ENCODE peak calls at places on chromosome 14, in five cellular contexts. K is effector memory CD4-positive, alpha-beta T cell; I is CD8-positive, alpha-beta T cell; G is HCT116; J is aorta. U is an unnamed sample.

GRCh38 chr14:23066368-23066767 is 9.0 kb upstream of the CDH24 start:
- DNase-seq in K (no peak), I (no peak), G (no peak), J (no peak), U (no peak)

GRCh38 chr14:29462271-29462670 is 465.4 kb downstream of the PRKD1 start:
- DNase-seq in K (no peak), I (no peak), G (no peak), J (no peak), U (no peak)

GRCh38 chr14:22556021-22556989 is 32.7 kb downstream of the DAD1 start:
- DNase-seq in K (peak; percentile 99), I (peak; percentile 93), G (no peak), J (peak; percentile 79), U (peak; percentile 89)

GRCh38 chr14:34241185-34241711 is 220.8 kb downstream of the SPTSSA start:
- DNase-seq in K (no peak), I (no peak), G (no peak), J (no peak), U (no peak)

GRCh38 chr14:68424443-68425172 is 368.3 kb downstream of the ZFP36L1 start:
- DNase-seq in K (no peak), I (no peak), G (no peak), J (no peak), U (no peak)

GRCh38 chr14:20302042-20302761 is 3.5 kb downstream of the TTC5 start:
- DNase-seq in K (no peak), I (no peak), G (no peak), J (no peak), U (no peak)

GRCh38 chr14:95295600-95296376 is 23.9 kb downstream of the CLMN start:
- DNase-seq in K (no peak), I (no peak), G (no peak), J (no peak), U (no peak)

GRCh38 chr14:68856572-68856971 is 63.7 kb upstream of the ZFP36L1 start:
- DNase-seq in K (no peak), I (no peak), G (no peak), J (no peak), U (no peak)

GRCh38 chr14:78701246-78701645 is 531.1 kb downstream of the NRXN3 start:
- DNase-seq in K (no peak), I (no peak), G (no peak), J (no peak), U (no peak)

GRCh38 chr14:22521449-22522239 is 67.4 kb downstream of the DAD1 start:
- DNase-seq in K (no peak), I (no peak), G (no peak), J (no peak), U (no peak)

GRCh38 chr14:77505031-77505430 is 6.4 kb upstream of the ISM2 start:
- DNase-seq in K (no peak), I (no peak), G (no peak), J (no peak), U (no peak)

GRCh38 chr14:59009967-59010366 is 178.5 kb upstream of the DAAM1 start:
- DNase-seq in K (no peak), I (no peak), G (no peak), J (no peak), U (no peak)

GRCh38 chr14:34750670-34751069 is 36.3 kb upstream of the CFL2 start:
- DNase-seq in K (no peak), I (no peak), G (no peak), J (no peak), U (no peak)

GRCh38 chr14:103228076-103228806 is 105.0 kb downstream of the TNFAIP2 start:
- DNase-seq in K (no peak), I (no peak), G (no peak), J (no peak), U (no peak)

GRCh38 chr14:58637391-58638230 is at the start of gene DACT1:
- DNase-seq in K (no peak), I (no peak), G (no peak), J (peak; percentile 87), U (no peak)

GRCh38 chr14:69129264-69129880 is 23.5 kb downstream of the DCAF5 start:
- DNase-seq in K (peak; percentile 60), I (peak; percentile 46), G (peak; percentile 52), J (peak; percentile 79), U (peak; percentile 36)

GRCh38 chr14:98906123-98906995 is 365.6 kb downstream of the BCL11B start:
- DNase-seq in K (no peak), I (no peak), G (peak; percentile 33), J (no peak), U (no peak)

GRCh38 chr14:95097385-95097784 is 59.9 kb downstream of the DICER1 start:
- DNase-seq in K (no peak), I (no peak), G (no peak), J (no peak), U (no peak)

GRCh38 chr14:99754141-99755067 is 38.8 kb upstream of the EML1 start:
- DNase-seq in K (no peak), I (no peak), G (no peak), J (peak; percentile 63), U (no peak)

GRCh38 chr14:43204816-43205215 is 1302.3 kb downstream of the FSCB start:
- DNase-seq in K (no peak), I (no peak), G (no peak), J (no peak), U (no peak)

GRCh38 chr14:89214221-89214965 is 202.6 kb downstream of the FOXN3 start:
- DNase-seq in K (no peak), I (no peak), G (no peak), J (peak; percentile 86), U (no peak)

GRCh38 chr14:75497191-75497590 is 25.1 kb upstream of the BATF start:
- DNase-seq in K (no peak), I (no peak), G (no peak), J (no peak), U (no peak)

GRCh38 chr14:37970696-37971095 is 237.0 kb upstream of the SSTR1 start:
- DNase-seq in K (no peak), I (no peak), G (no peak), J (no peak), U (no peak)

GRCh38 chr14:32657081-32657480 is 281.6 kb upstream of the NPAS3 start:
- DNase-seq in K (no peak), I (no peak), G (no peak), J (peak; percentile 65), U (no peak)

GRCh38 chr14:102580552-102581110 is 11.8 kb upstream of the RCOR1 start:
- DNase-seq in K (no peak), I (no peak), G (no peak), J (no peak), U (no peak)

GRCh38 chr14:74945261-74945851 is 10.0 kb downstream of the PGF start:
- DNase-seq in K (no peak), I (no peak), G (peak; percentile 27), J (peak; percentile 58), U (no peak)

GRCh38 chr14:95432152-95433093 is 84.0 kb downstream of the SYNE3 start:
- DNase-seq in K (no peak), I (no peak), G (no peak), J (peak; percentile 44), U (no peak)

GRCh38 chr14:52695481-52696091 is at the start of gene ERO1A:
- DNase-seq in K (peak; percentile 56), I (peak; percentile 20), G (no peak), J (peak; percentile 93), U (peak; percentile 36)

GRCh38 chr14:86038401-86038985 is 508.5 kb downstream of the FLRT2 start:
- DNase-seq in K (no peak), I (no peak), G (no peak), J (peak; percentile 53), U (no peak)

GRCh38 chr14:65531148-65531547 is 118.6 kb downstream of the FUT8 start:
- DNase-seq in K (no peak), I (no peak), G (no peak), J (no peak), U (no peak)
- H3K9me3 ChIP-seq in K (no peaks in the 10 kb centered on the region), I (peaks cover 3% of the 10 kb centered on the region), G (no peaks in the 10 kb centered on the region), J (peaks cover 1% of the 10 kb centered on the region), U (peaks cover 2% of the 10 kb centered on the region)

DNA sequence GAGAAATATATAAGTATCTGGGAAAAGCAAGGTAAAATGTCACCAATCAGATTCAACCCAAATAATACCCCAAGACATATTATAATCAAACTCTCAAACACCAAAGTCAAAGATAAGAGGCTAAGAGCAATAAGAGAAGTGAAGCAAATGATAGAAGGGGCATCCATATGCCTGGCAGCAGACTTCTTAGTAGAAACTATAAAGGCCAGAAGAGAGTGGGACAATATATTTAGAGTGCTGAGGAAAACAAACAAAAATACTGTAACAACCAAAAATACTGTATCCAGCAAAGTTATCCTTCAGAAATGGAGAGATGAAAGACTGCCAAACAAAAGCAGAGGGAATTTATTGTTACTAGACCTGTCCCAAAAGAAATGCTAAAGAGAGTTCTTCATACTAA is 25.8 kb downstream of the COX16 start:
- DNase-seq in K (no peak), I (no peak), G (no peak), J (no peak), U (no peak)
- H3K9me3 ChIP-seq in K (peaks cover 23% of the 10 kb centered on the region), I (peaks cover 23% of the 10 kb centered on the region), G (no peaks in the 10 kb centered on the region), J (peaks cover 14% of the 10 kb centered on the region), U (peaks cover 13% of the 10 kb centered on the region)

GRCh38 chr14:101543814-101544213 is 17.5 kb upstream of the DIO3 start:
- DNase-seq in K (no peak), I (no peak), G (no peak), J (no peak), U (no peak)
- H3K9me3 ChIP-seq in K (no peaks in the 10 kb centered on the region), I (no peaks in the 10 kb centered on the region), G (no peaks in the 10 kb centered on the region), J (no peaks in the 10 kb centered on the region), U (no peaks in the 10 kb centered on the region)

GRCh38 chr14:60357551-60357930 is 108.5 kb downstream of the PPM1A start:
- DNase-seq in K (no peak), I (no peak), G (no peak), J (no peak), U (no peak)
- H3K9me3 ChIP-seq in K (no peaks in the 10 kb centered on the region), I (no peaks in the 10 kb centered on the region), G (no peaks in the 10 kb centered on the region), J (no peaks in the 10 kb centered on the region), U (no peaks in the 10 kb centered on the region)

GRCh38 chr14:105857816-105858675 is 331.7 kb downstream of the TMEM121 start:
- DNase-seq in K (peak; percentile 46), I (no peak), G (no peak), J (peak; percentile 43), U (no peak)

GRCh38 chr14:105857223-105857815 is 330.9 kb downstream of the TMEM121 start:
- DNase-seq in K (peak; percentile 14), I (no peak), G (no peak), J (peak; percentile 30), U (no peak)

GRCh38 chr14:105855246-105855892 is 329.0 kb downstream of the TMEM121 start:
- DNase-seq in K (no peak), I (no peak), G (no peak), J (peak; percentile 43), U (no peak)

GRCh38 chr14:105855893-105856675 is 329.7 kb downstream of the TMEM121 start:
- DNase-seq in K (no peak), I (no peak), G (no peak), J (peak; percentile 39), U (peak; percentile 8)

DNA sequence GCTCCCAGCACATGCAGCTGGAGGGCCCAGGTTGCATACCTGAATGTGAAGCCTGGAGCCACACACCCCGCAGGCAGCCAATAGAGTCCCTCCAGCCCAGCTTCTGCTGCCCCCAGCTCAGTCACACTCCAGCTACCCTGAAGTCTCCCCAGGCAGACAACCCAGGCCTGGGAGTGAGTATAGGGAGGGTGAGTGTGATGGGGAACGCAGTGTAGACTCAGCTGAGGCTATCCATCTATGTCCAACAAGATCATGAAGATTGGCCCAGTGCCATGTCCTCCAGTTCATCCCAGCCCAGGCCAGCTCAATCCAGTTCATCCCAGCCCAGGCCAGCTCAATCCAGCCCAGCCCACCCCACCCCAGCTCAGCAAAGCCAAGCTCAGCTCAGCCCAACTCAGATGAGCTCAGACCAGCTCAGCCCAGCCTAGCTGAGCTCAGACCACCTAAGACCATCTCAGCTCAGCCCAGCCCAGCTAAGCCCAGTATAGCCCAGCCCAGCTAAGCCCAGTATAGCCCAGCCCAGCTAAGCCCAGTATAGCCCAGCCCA is 330.4 kb downstream of the TMEM121 start:
- DNase-seq in K (no peak), I (no peak), G (no peak), J (no peak), U (peak; percentile 5)
- H3K9me3 ChIP-seq in K (no peaks in the 10 kb centered on the region), I (no peaks in the 10 kb centered on the region), G (no peaks in the 10 kb centered on the region), J (no peaks in the 10 kb centered on the region), U (no peaks in the 10 kb centered on the region)

GRCh38 chr14:105432657-105433056 is 13.0 kb downstream of the MTA1 start:
- DNase-seq in K (no peak), I (no peak), G (no peak), J (no peak), U (no peak)
- H3K9me3 ChIP-seq in K (no peaks in the 10 kb centered on the region), I (no peaks in the 10 kb centered on the region), G (no peaks in the 10 kb centered on the region), J (no peaks in the 10 kb centered on the region), U (no peaks in the 10 kb centered on the region)

U was measured in T-helper 17 cell.